ENCODE peak calls at places on chromosome 10, in nine cellular contexts. L is HEK293T; S is activated effector memory CD4-positive, alpha-beta T cell treated with Interleukin-2 at 50 U/mL for 16 hours; E is IMR-90; U is stimulated activated CD4-positive, alpha-beta T cell treated with anti-CD3 and anti-CD28 coated beads, Interleukin-1b, Interleukin-23, amount 100 ng/mL, for 1 hour; B is coronary artery; V is amniotic epithelial cell; C is spleen; O is occipital lobe. Q is an unnamed sample.

GRCh38 chr10:93813507-93814465 is 56.0 kb downstream of the LGI1 start:
- DNase-seq in L (peak), S (peak), E (peak), U (no peak), B (no peak), V (peak), C (peak), O (peak), Q (no peak)

GRCh38 chr10:71620642-71621041 is 98.9 kb downstream of the C10orf105 start:
- DNase-seq in L (no peak), S (no peak), E (no peak), U (no peak), B (no peak), V (no peak), C (no peak), O (no peak), Q (no peak)

GRCh38 chr10:52879181-52879607 is 106.6 kb upstream of the MBL2 start:
- DNase-seq in L (no peak), S (no peak), E (peak), U (no peak), B (no peak), V (peak), C (no peak), O (no peak), Q (no peak)

GRCh38 chr10:90587081-90587491 is 270.8 kb downstream of the HTR7 start:
- DNase-seq in L (no peak), S (no peak), E (peak), U (no peak), B (no peak), V (peak), C (no peak), O (no peak), Q (no peak)

GRCh38 chr10:67808706-67809105 is 29.3 kb downstream of the DNAJC12 start:
- DNase-seq in L (no peak), S (no peak), E (no peak), U (no peak), B (no peak), V (no peak), C (no peak), O (no peak), Q (no peak)

GRCh38 chr10:133058267-133059092 is 29.2 kb upstream of the ADGRA1 start:
- DNase-seq in L (no peak), S (no peak), E (no peak), U (no peak), B (no peak), V (no peak), C (no peak), O (no peak), Q (no peak)

GRCh38 chr10:97508342-97508741 is 9.6 kb downstream of the UBTD1 start:
- DNase-seq in L (no peak), S (no peak), E (peak), U (no peak), B (no peak), V (peak), C (peak), O (no peak), Q (no peak)

GRCh38 chr10:22704348-22705341 is 9.7 kb downstream of the PIP4K2A start:
- DNase-seq in L (no peak), S (no peak), E (no peak), U (no peak), B (no peak), V (no peak), C (no peak), O (no peak), Q (no peak)

GRCh38 chr10:30036341-30036740 is 23.0 kb downstream of the JCAD start:
- DNase-seq in L (no peak), S (no peak), E (peak), U (no peak), B (no peak), V (peak), C (no peak), O (no peak), Q (no peak)

GRCh38 chr10:11516419-11516721 is 95.1 kb downstream of the USP6NL start:
- DNase-seq in L (no peak), S (no peak), E (no peak), U (no peak), B (no peak), V (no peak), C (no peak), O (no peak), Q (no peak)

GRCh38 chr10:1526427-1527055 is 210.8 kb downstream of the ADARB2 start:
- DNase-seq in L (peak), S (no peak), E (no peak), U (no peak), B (no peak), V (no peak), C (no peak), O (no peak), Q (no peak)

GRCh38 chr10:43043342-43043772 is 33.5 kb upstream of the RET start:
- DNase-seq in L (no peak), S (no peak), E (no peak), U (no peak), B (peak), V (no peak), C (no peak), O (no peak), Q (no peak)

GRCh38 chr10:3780056-3780765 is 4.8 kb downstream of the KLF6 start:
- DNase-seq in L (no peak), S (no peak), E (peak), U (no peak), B (peak), V (peak), C (peak), O (no peak), Q (no peak)

GRCh38 chr10:58593008-58593407 is 80.3 kb downstream of the BICC1 start:
- DNase-seq in L (no peak), S (no peak), E (no peak), U (no peak), B (no peak), V (no peak), C (no peak), O (no peak), Q (no peak)

GRCh38 chr10:16423599-16423998 is 13.2 kb upstream of the PTER start:
- DNase-seq in L (no peak), S (no peak), E (no peak), U (no peak), B (no peak), V (no peak), C (no peak), O (no peak), Q (no peak)

GRCh38 chr10:70319183-70319582 is 35.4 kb upstream of the NPFFR1 start:
- DNase-seq in L (no peak), S (no peak), E (no peak), U (no peak), B (peak), V (no peak), C (no peak), O (no peak), Q (no peak)

GRCh38 chr10:24897326-24897926 is 55.0 kb downstream of the PRTFDC1 start:
- DNase-seq in L (no peak), S (no peak), E (peak), U (no peak), B (no peak), V (peak), C (no peak), O (no peak), Q (no peak)

GRCh38 chr10:131082991-131083465 is 228.5 kb downstream of the TCERG1L start:
- DNase-seq in L (no peak), S (no peak), E (no peak), U (no peak), B (no peak), V (no peak), C (peak), O (no peak), Q (no peak)

GRCh38 chr10:127398967-127399350 is 150.2 kb upstream of the NPS start:
- DNase-seq in L (no peak), S (no peak), E (no peak), U (no peak), B (no peak), V (no peak), C (no peak), O (no peak), Q (no peak)

GRCh38 chr10:79027147-79028055 is 41.4 kb upstream of the ZMIZ1 start:
- DNase-seq in L (no peak), S (no peak), E (no peak), U (no peak), B (peak), V (peak), C (peak), O (no peak), Q (no peak)

GRCh38 chr10:100562008-100562672 is 26.4 kb downstream of the HIF1AN start:
- DNase-seq in L (peak), S (peak), E (peak), U (peak), B (no peak), V (peak), C (peak), O (peak), Q (no peak)

GRCh38 chr10:14611971-14612693 is 162.6 kb downstream of the FAM107B start:
- DNase-seq in L (no peak), S (no peak), E (no peak), U (no peak), B (no peak), V (no peak), C (no peak), O (no peak), Q (no peak)

GRCh38 chr10:11025978-11026377 is 8.3 kb downstream of the CELF2 start:
- DNase-seq in L (no peak), S (no peak), E (no peak), U (no peak), B (no peak), V (no peak), C (no peak), O (no peak), Q (no peak)

GRCh38 chr10:34407227-34407626 is 407.9 kb downstream of the PARD3 start:
- DNase-seq in L (no peak), S (no peak), E (peak), U (no peak), B (no peak), V (peak), C (no peak), O (no peak), Q (no peak)

GRCh38 chr10:69769395-69769989 is 32.2 kb upstream of the COL13A1 start:
- DNase-seq in L (peak), S (no peak), E (peak), U (no peak), B (peak), V (peak), C (no peak), O (no peak), Q (no peak)

GRCh38 chr10:122248356-122249302 is 22.5 kb upstream of the BTBD16 start:
- DNase-seq in L (no peak), S (no peak), E (no peak), U (no peak), B (no peak), V (no peak), C (peak), O (no peak), Q (no peak)

GRCh38 chr10:64534616-64535015 is 1013.4 kb downstream of the REEP3 start:
- DNase-seq in L (no peak), S (no peak), E (no peak), U (no peak), B (no peak), V (no peak), C (no peak), O (no peak), Q (no peak)

GRCh38 chr10:129694633-129695356 is 227.8 kb downstream of the MGMT start:
- DNase-seq in L (no peak), S (no peak), E (no peak), U (no peak), B (no peak), V (no peak), C (no peak), O (no peak), Q (no peak)

GRCh38 chr10:80443531-80443974 is 10.6 kb upstream of the TSPAN14 start:
- DNase-seq in L (no peak), S (no peak), E (no peak), U (no peak), B (no peak), V (peak), C (no peak), O (no peak), Q (no peak)

GRCh38 chr10:130220251-130221185 is 84.3 kb downstream of the GLRX3 start:
- DNase-seq in L (no peak), S (no peak), E (no peak), U (no peak), B (peak), V (no peak), C (peak), O (no peak), Q (no peak)

GRCh38 chr10:125824736-125825135 is 1.4 kb downstream of the BCCIP start:
- DNase-seq in L (no peak), S (no peak), E (peak), U (no peak), B (no peak), V (peak), C (no peak), O (no peak), Q (no peak)

GRCh38 chr10:6037975-6038624 is 24.1 kb downstream of the IL2RA start:
- DNase-seq in L (no peak), S (no peak), E (no peak), U (no peak), B (no peak), V (peak), C (no peak), O (no peak), Q (no peak)

Q was measured in cortex of kidney.